ENCODE peak calls at places on chromosomes 13 and 19, in four cellular contexts. W is fibroblast of lung, B is fibroblast of the aortic adventitia, T is Caco-2. I is an unnamed sample.

GRCh38 chr13:91056746-91057145 is 290.7 kb upstream of the MIR17HG start:
- DNase-seq in W (no peak), B (no peak), T (no peak), I (no peak)

GRCh38 chr13:48831248-48831647 is 144.5 kb upstream of the FNDC3A start:
- DNase-seq in W (no peak), B (no peak), T (no peak), I (no peak)

GRCh38 chr19:48713041-48713863 is 6.3 kb downstream of the MAMSTR start:
- DNase-seq in W (no peak), B (no peak), T (peak), I (no peak)

GRCh38 chr13:87094646-87095045 is 576.5 kb upstream of the SLITRK5 start:
- DNase-seq in W (peak), B (no peak), T (no peak), I (no peak)

GRCh38 chr13:105918842-105919741 is 616.4 kb downstream of the EFNB2 start:
- DNase-seq in W (peak), B (peak), T (peak), I (no peak)

GRCh38 chr19:3004522-3004921 is 24.6 kb downstream of the TLE2 start:
- DNase-seq in W (no peak), B (no peak), T (no peak), I (no peak)

GRCh38 chr19:48506138-48506733 is 5.4 kb downstream of the LMTK3 start:
- DNase-seq in W (peak), B (peak), T (peak), I (no peak)

GRCh38 chr19:47260476-47260875 is 4.2 kb downstream of the CCDC9 start:
- DNase-seq in W (no peak), B (no peak), T (no peak), I (no peak)

GRCh38 chr19:16861875-16862274 is 26.9 kb upstream of the F2RL3 start:
- DNase-seq in W (no peak), B (no peak), T (no peak), I (no peak)

GRCh38 chr13:20404488-20405222 is 121.0 kb downstream of the CRYL1 start:
- DNase-seq in W (no peak), B (no peak), T (no peak), I (no peak)

GRCh38 chr19:49427855-49428546 is 2.8 kb downstream of the GFY start:
- DNase-seq in W (no peak), B (no peak), T (peak), I (no peak)

GRCh38 chr13:45327253-45327954 is 13.6 kb downstream of the TPT1 start:
- DNase-seq in W (no peak), B (no peak), T (no peak), I (no peak)

GRCh38 chr13:21917046-21918010 is 246.5 kb downstream of the FGF9 start:
- DNase-seq in W (no peak), B (no peak), T (no peak), I (no peak)

GRCh38 chr13:44243198-44243852 is 130.3 kb upstream of the SERP2 start:
- DNase-seq in W (peak), B (peak), T (peak), I (no peak)

GRCh38 chr13:76019421-76020044 is 383.4 kb downstream of the LMO7 start:
- DNase-seq in W (no peak), B (no peak), T (no peak), I (peak)

GRCh38 chr19:40613669-40614594 is 12.8 kb downstream of the LTBP4 start:
- DNase-seq in W (peak), B (peak), T (peak), I (no peak)

GRCh38 chr13:44573790-44574465 is 2.2 kb downstream of the TSC22D1 start:
- DNase-seq in W (peak), B (peak), T (peak), I (no peak)

GRCh38 chr19:1470864-1471513 is 8.0 kb downstream of the C19orf25 start:
- DNase-seq in W (no peak), B (no peak), T (peak), I (no peak)

GRCh38 chr19:41479757-41480191 is 36.8 kb downstream of the ERICH4 start:
- DNase-seq in W (no peak), B (no peak), T (no peak), I (no peak)

GRCh38 chr13:111963031-111963430 is 103.9 kb upstream of the SOX1 start:
- DNase-seq in W (no peak), B (no peak), T (no peak), I (no peak)

GRCh38 chr13:44474122-44474910 is 100.7 kb downstream of the SERP2 start:
- DNase-seq in W (peak), B (peak), T (peak), I (no peak)

GRCh38 chr19:17862711-17863519 is 3.2 kb downstream of the RPL18A start:
- DNase-seq in W (no peak), B (no peak), T (no peak), I (no peak)

GRCh38 chr13:36925603-36926002 is 5.6 kb upstream of the SMAD9 start:
- DNase-seq in W (no peak), B (no peak), T (no peak), I (no peak)

GRCh38 chr13:110799246-110800236 is 86.0 kb downstream of the ING1 start:
- DNase-seq in W (peak), B (peak), T (no peak), I (no peak)

GRCh38 chr13:50526771-50527567 is 316.5 kb downstream of the DLEU7 start:
- DNase-seq in W (no peak), B (no peak), T (no peak), I (no peak)

GRCh38 chr13:107157272-107157671 is 589.3 kb upstream of the ARGLU1 start:
- DNase-seq in W (peak), B (peak), T (no peak), I (no peak)

GRCh38 chr13:86000546-86000945 is 201.3 kb upstream of the SLITRK6 start:
- DNase-seq in W (no peak), B (no peak), T (no peak), I (no peak)

GRCh38 chr19:4380254-4380727 is 20.1 kb downstream of the SH3GL1 start:
- DNase-seq in W (no peak), B (no peak), T (no peak), I (no peak)

GRCh38 chr13:72963762-72964161 is 95.0 kb upstream of the KLF5 start:
- DNase-seq in W (no peak), B (no peak), T (no peak), I (no peak)

GRCh38 chr19:29569038-29569911 is 36.8 kb upstream of the POP4 start:
- DNase-seq in W (no peak), B (no peak), T (no peak), I (no peak)

GRCh38 chr13:53783466-53783865 is 754.9 kb downstream of the OLFM4 start:
- DNase-seq in W (no peak), B (no peak), T (no peak), I (no peak)

GRCh38 chr13:34164585-34164984 is 346.6 kb downstream of the RFC3 start:
- DNase-seq in W (no peak), B (no peak), T (no peak), I (no peak)

GRCh38 chr13:42875448-42876269 is 94.3 kb downstream of the FAM216B start:
- DNase-seq in W (peak), B (peak), T (peak), I (no peak)

GRCh38 chr13:31046711-31047279 is 114.3 kb downstream of the TEX26 start:
- DNase-seq in W (peak), B (peak), T (no peak), I (no peak)

GRCh38 chr19:29667941-29668340 is 2.7 kb downstream of the PLEKHF1 start:
- DNase-seq in W (no peak), B (no peak), T (no peak), I (no peak)

GRCh38 chr13:79767126-79767525 is 286.2 kb downstream of the NDFIP2 start:
- DNase-seq in W (no peak), B (no peak), T (peak), I (no peak)

GRCh38 chr19:3276341-3276799 is 51.9 kb downstream of the CELF5 start:
- DNase-seq in W (no peak), B (no peak), T (peak), I (no peak)

GRCh38 chr13:33827152-33827551 is 9.2 kb downstream of the RFC3 start:
- DNase-seq in W (no peak), B (no peak), T (no peak), I (no peak)

GRCh38 chr19:46287585-46287984 is 9.3 kb upstream of the HIF3A start:
- DNase-seq in W (peak), B (no peak), T (no peak), I (no peak)

DNA sequence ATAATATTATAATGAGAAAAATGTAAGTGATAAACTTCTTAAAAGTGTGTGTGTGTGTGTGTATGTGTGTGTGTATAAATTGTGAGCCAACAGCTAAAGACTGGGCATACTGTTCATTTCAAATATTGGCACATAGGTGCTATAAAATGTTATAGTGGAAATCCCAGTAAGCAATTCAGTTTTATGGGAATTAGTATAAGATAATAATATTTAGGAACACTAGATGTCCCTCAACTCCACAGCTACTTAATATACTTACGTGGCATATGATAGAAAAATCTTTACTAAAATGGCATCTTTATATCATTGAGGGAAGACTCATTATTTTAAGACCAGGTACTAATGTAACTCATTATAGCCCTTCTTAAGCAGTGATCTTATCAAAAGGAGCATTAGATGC is 266.3 kb downstream of the MAB21L1 start:
- DNase-seq in W (peak), B (peak), T (no peak), I (no peak)
- TF ChIP-seq CTCF in W (no peak), B (no peak), T (no peak), I (peak)

DNA sequence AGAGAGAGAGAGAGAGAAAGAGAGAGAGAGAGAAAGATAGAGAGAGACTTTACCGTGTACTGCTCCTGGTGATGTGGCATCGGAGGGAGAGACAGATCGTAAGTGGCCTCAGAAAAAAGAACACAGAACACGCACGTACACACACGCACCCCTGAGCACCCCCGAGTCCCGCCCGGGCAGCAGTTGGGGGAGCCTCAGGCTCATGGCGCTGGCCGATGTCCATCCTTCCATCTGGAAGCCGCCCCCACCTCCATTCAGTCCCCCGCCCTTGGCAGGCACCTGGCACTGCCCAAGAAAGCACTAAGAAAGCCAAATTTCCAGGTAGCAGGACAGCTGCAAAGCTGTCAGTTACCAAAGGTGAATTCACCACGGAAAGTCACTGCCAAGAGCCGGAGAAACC is 116.9 kb downstream of the IER2 start:
- DNase-seq in W (no peak), B (no peak), T (no peak), I (no peak)
- TF ChIP-seq CTCF in W (no peak), B (no peak), T (no peak), I (no peak)

DNA sequence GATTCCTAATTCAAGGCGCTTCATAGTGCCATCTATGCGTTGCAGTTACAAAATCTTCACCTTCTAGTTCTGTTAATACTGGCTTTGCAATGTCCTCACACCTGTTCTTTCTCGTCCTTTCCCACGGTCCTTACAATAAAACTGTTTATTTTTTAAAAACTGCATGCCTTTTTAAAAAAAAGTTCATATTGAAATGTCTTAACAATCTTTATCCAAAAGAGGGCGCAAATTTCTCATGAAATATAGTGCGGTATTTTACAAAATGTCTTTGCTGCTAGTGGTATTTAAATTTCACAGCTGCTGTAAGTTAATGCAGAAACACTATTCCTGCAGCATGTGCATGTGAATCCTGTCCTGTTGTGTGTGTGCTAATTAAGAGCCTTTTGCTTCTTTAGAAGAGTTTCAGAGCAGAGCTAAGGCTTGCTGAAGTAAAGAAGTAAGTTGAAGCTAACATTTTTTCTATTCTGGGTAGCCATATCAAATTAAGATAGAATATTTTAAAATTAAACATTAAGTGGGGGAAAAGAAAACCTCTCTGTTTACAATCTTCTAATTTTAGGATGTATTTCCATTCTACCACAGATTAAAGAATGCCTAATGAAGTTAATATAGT is 15.8 kb upstream of the CLDN10 start:
- DNase-seq in W (peak), B (peak), T (no peak), I (no peak)
- TF ChIP-seq CTCF in W (peak), B (peak), T (peak), I (peak)

GRCh38 chr19:8335343-8336071 is 7.6 kb downstream of the KANK3 start:
- DNase-seq in W (no peak), B (no peak), T (peak), I (no peak)
- TF ChIP-seq CTCF in W (no peak), B (no peak), T (peak), I (peak)

GRCh38 chr13:93857126-93857525 is 622.4 kb downstream of the DCT start:
- DNase-seq in W (peak), B (peak), T (no peak), I (no peak)
- TF ChIP-seq CTCF in W (no peak), B (no peak), T (no peak), I (no peak)

GRCh38 chr19:53945441-53945840 is 17.3 kb upstream of the CACNG8 start:
- DNase-seq in W (no peak), B (peak), T (no peak), I (no peak)

GRCh38 chr19:53944416-53944815 is 18.3 kb upstream of the CACNG8 start:
- DNase-seq in W (no peak), B (no peak), T (no peak), I (no peak)

GRCh38 chr19:53945998-53946397 is 16.7 kb upstream of the CACNG8 start:
- DNase-seq in W (no peak), B (no peak), T (no peak), I (no peak)

GRCh38 chr19:53944933-53945332 is 17.8 kb upstream of the CACNG8 start:
- DNase-seq in W (no peak), B (no peak), T (no peak), I (no peak)

GRCh38 chr19:53942001-53942786 is 20.5 kb upstream of the CACNG8 start:
- DNase-seq in W (no peak), B (no peak), T (no peak), I (no peak)
- TF ChIP-seq CTCF in W (no peak), B (peak), T (no peak), I (no peak)

GRCh38 chr19:19217110-19217509 is 5.4 kb downstream of the NCAN start:
- DNase-seq in W (peak), B (peak), T (peak), I (no peak)
- TF ChIP-seq CTCF in W (no peak), B (no peak), T (no peak), I (peak)

GRCh38 chr13:26721251-26721939 is 39.2 kb downstream of the GPR12 start:
- DNase-seq in W (no peak), B (no peak), T (no peak), I (no peak)

GRCh38 chr13:26727122-26727521 is 33.5 kb downstream of the GPR12 start:
- DNase-seq in W (no peak), B (no peak), T (no peak), I (no peak)

GRCh38 chr13:26722321-26722720 is 38.3 kb downstream of the GPR12 start:
- DNase-seq in W (no peak), B (no peak), T (no peak), I (no peak)

GRCh38 chr13:26727633-26728032 is 33.0 kb downstream of the GPR12 start:
- DNase-seq in W (no peak), B (no peak), T (no peak), I (no peak)

DNA sequence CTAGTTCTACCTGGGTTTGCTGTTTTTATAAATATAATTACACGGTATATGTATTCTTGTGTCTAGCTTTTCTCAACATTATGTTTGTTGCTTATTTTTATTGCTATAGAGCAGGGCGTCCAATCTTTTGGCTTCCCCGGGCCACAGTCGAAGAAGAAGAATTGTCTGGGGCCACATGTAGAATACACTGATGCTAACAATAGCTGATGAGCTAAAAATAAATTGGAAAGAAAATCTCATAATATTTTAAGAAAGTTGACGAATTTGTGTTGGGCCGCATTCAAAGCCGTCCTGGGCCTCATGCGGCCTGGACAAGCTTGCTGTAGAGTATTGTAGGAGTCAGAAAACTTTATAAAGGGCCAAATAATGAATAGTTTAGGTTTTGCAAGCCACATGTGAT is 33.9 kb downstream of the GPR12 start:
- DNase-seq in W (no peak), B (no peak), T (no peak), I (no peak)
- TF ChIP-seq CTCF in W (no peak), B (no peak), T (no peak), I (no peak)

DNA sequence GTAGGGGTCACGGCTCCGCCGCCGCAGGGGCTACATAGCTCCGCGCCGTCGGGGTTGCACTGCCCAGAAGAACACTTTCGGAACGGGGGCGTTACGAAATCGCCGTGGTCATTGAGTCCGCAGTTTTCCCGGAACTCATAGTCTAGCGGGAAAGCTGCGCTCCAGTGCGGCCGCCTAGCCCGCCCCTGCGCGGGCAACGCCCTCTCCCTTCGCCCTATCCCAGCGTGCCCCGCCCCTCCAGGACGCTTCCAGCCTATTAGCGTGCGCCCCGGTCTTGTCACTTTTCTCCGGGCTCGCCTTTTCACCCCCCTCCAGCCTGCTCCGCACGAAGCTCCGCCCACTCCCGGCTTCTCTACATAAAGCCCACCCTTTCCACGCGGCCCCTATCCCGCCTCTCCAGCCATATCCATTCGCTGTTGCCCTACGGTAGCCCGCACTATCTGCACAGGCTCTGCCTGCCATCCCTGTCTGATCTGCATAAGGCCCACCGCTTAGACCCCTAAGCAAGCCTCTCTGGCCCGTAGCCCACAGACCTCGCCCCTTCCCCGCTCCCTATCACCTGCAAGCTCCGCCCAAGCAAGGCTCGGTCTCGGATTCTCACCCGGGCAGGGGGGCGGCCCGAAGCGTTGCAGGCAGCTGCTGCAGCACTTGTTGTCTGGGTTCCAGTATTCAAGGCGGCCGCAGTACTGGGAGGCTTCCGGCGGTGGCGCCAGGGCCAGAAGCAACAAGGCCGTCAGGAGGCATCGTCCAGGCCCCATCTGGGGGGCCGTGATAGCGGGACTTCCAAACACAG is 1.6 kb downstream of the IGFLR1 start:
- DNase-seq in W (peak), B (peak), T (peak), I (peak)
- TF ChIP-seq CTCF in W (no peak), B (peak), T (peak), I (peak)

I was measured in chondrocyte.